ENCODE peak calls at places on chromosomes 11 and 22, in six cellular contexts. S, R, U, H, I and V are unnamed samples.

GRCh38 chr11:75562836-75563484 is 907 bp downstream of the SERPINH1 start:
- DNase-seq in I (no peak), H (peak; percentile 28), S (no peak), U (no peak), R (no peak), V (no peak)

GRCh38 chr22:46905415-46905814 is 143.0 kb downstream of the TBC1D22A start:
- DNase-seq in S (no peak), U (peak; percentile 19), R (no peak), I (no peak), H (no peak), V (no peak)

GRCh38 chr11:12842933-12843636 is 166.0 kb upstream of the RASSF10 start:
- DNase-seq in U (no peak), R (no peak), S (no peak), H (no peak), I (no peak), V (no peak)

GRCh38 chr11:32448232-32448631 is 12.9 kb upstream of the WT1 start:
- DNase-seq in I (no peak), H (no peak), U (peak; percentile 16), R (no peak), S (no peak), V (no peak)

GRCh38 chr11:69640260-69640994 is 529 bp upstream of the CCND1 start:
- DNase-seq in U (peak; percentile 57), S (no peak), R (peak; percentile 66), H (peak; percentile 49), I (no peak), V (no peak)

GRCh38 chr22:17695986-17696385 is 57.4 kb downstream of the BCL2L13 start:
- DNase-seq in I (no peak), R (no peak), S (no peak), H (no peak), U (no peak), V (no peak)

GRCh38 chr11:69205125-69205928 is 49.6 kb downstream of the SMIM38 start:
- DNase-seq in H (no peak), R (no peak), S (no peak), U (no peak), I (no peak), V (no peak)

GRCh38 chr11:13222285-13222684 is 55.3 kb upstream of the BMAL1 start:
- DNase-seq in I (no peak), U (no peak), R (no peak), H (no peak), S (no peak), V (no peak)

GRCh38 chr11:8242480-8243280 is 21.0 kb downstream of the LMO1 start:
- DNase-seq in S (no peak), U (no peak), H (no peak), R (no peak), I (no peak), V (no peak)

GRCh38 chr11:14267861-14268635 is 90.9 kb downstream of the RRAS2 start:
- DNase-seq in U (no peak), H (no peak), I (no peak), R (no peak), S (no peak), V (no peak)

GRCh38 chr11:18775492-18776292 is 15.9 kb downstream of the PTPN5 start:
- DNase-seq in S (no peak), I (peak; percentile 67), H (peak; percentile 76), R (no peak), U (peak; percentile 70), V (no peak)

GRCh38 chr22:32620992-32621391 is 146.4 kb downstream of the FBXO7 start:
- DNase-seq in R (peak; percentile 30), U (no peak), I (no peak), S (no peak), H (no peak), V (no peak)

GRCh38 chr22:24554316-24555159 is at the start of gene GUCD1:
- DNase-seq in U (peak; percentile 31), I (no peak), S (no peak), H (peak; percentile 52), R (no peak), V (peak; percentile 26)

GRCh38 chr11:30143098-30143705 is 87.6 kb upstream of the FSHB start:
- DNase-seq in R (no peak), I (no peak), U (no peak), H (no peak), S (no peak), V (no peak)

GRCh38 chr11:1761857-1762536 is 1.7 kb downstream of the CTSD start:
- DNase-seq in H (no peak), U (no peak), R (no peak), I (no peak), S (no peak), V (no peak)

GRCh38 chr11:30012346-30012745 is 4.5 kb downstream of the KCNA4 start:
- DNase-seq in H (no peak), S (no peak), R (no peak), U (no peak), I (no peak), V (no peak)

GRCh38 chr11:126139541-126140091 is 71.8 kb downstream of the RPUSD4 start:
- DNase-seq in U (no peak), R (peak; percentile 86), I (no peak), H (no peak), S (no peak), V (peak; percentile 69)

GRCh38 chr11:111269146-111269868 is 23.8 kb downstream of the POU2AF2 start:
- DNase-seq in U (no peak), I (peak; percentile 19), H (no peak), S (peak; percentile 14), R (no peak), V (no peak)
- TF ChIP-seq EP300 in U (no peak), I (no peak), H (no peak), S (no peak), R (no peak), V (no peak)

DNA sequence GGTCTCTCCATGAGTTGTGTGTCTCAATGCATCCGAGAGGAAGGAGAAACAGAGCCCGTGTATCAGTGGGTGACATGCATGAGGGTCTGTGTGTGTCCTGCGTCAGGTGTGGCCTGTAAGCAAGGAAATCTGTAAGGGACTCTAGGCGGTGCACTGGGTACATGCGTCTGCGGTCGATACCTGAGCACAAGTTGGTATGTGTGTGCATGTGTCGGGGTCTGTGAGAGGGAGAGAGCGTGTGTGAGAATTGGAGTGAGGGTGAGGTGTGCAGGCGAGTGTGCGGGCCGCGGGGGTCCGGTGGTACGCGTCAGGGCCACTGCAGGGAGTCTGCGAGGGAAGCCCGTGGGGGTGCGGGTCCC is 503 bp downstream of the CDC42BPG start:
- DNase-seq in I (no peak), H (no peak), U (no peak), S (no peak), R (no peak), V (no peak)
- H3K27ac ChIP-seq in I (no peak overlapping the region), H (peak overlapping the region; percentile 75), U (peak overlapping the region; percentile 94), S (no peak overlapping the region), R (peak overlapping the region; percentile 53), V (peak overlapping the region; percentile 28)

GRCh38 chr11:131745405-131745804 is 375.0 kb downstream of the NTM start:
- DNase-seq in S (no peak), U (no peak), R (no peak), H (no peak), I (no peak), V (no peak)
- H3K4me1 ChIP-seq in S (no peaks in the 10 kb centered on the region), U (no peaks in the 10 kb centered on the region), R (no peaks in the 10 kb centered on the region), H (no peaks in the 10 kb centered on the region), I (peaks cover 6% of the 10 kb centered on the region), V (no peaks in the 10 kb centered on the region)

GRCh38 chr22:42889290-42889689 is 32.2 kb upstream of the ARFGAP3 start:
- DNase-seq in R (no peak), H (no peak), U (no peak), I (peak; percentile 17), S (no peak), V (no peak)
- TF ChIP-seq EP300 in R (no peak), H (no peak), U (no peak), I (peak; percentile 17), S (no peak), V (no peak)

DNA sequence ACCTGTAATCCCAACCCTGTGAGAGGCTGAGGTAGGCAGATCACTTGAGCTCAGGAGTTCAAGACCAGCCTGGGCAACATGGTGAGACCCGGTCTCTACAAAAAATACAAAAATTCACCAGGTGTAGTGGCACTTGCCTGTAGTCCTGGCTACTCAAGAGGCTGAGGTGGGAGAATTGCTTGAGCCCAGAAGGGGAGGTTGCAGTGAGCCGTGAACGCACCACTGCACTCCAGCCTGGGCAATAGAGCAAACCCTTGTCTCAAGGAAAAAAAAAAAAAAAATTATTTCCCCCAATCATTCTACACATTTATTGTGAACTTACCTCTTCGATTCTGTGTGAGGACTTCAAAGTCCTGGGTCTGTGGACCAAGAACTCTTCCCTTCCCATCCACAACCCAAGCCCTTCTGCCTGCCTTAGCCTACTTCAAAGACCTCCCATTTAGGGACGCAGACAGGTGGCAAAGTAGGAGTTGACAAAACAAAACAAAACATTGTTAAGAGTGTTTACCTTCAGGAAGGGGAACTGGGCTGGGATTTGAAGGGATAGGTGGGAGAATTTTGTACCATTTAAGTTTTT is 3.8 kb upstream of the WEE1 start:
- DNase-seq in H (no peak), R (no peak), I (no peak), S (no peak), U (no peak), V (no peak)
- H3K27ac ChIP-seq in H (peak overlapping the region; percentile 87), R (peak overlapping the region; percentile 86), I (peak overlapping the region; percentile 95), S (peak overlapping the region; percentile 94), U (peak overlapping the region; percentile 91), V (peak overlapping the region; percentile 41)

DNA sequence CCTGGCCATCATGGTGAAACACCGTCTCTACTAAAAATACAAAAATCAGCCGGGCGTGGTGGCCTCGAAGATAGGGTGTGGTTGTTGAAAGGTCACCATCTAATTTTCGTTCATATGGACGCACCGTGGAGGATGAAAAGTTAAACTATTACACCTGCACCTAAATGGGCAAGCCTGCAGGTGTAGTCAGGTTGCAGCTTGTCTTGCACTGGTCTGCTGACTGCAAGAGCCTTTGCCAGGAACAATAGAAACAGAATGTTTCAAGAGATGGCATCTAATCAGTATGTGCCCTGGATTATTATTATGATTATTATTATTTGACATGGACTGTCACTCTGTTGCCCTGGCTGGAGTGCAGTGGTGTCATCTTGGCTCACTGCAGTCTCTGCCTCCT is 905 bp downstream of the NADSYN1 start:
- DNase-seq in H (no peak), R (no peak), I (no peak), U (no peak), S (no peak), V (no peak)
- H3K4me1 ChIP-seq in H (peaks cover 28% of the 10 kb centered on the region), R (peaks cover 17% of the 10 kb centered on the region), I (peaks cover 43% of the 10 kb centered on the region), U (peaks cover 47% of the 10 kb centered on the region), S (peaks cover 46% of the 10 kb centered on the region), V (peaks cover 2% of the 10 kb centered on the region)